ENCODE peak calls at places on chromosomes 16 and 17, in eight cellular contexts. Z, U, J, C, X, M, F and B are unnamed samples.

GRCh38 chr16:1167276-1168107 is 14.6 kb downstream of the CACNA1H start:
- DNase-seq in F (no peak), J (no peak), X (no peak), C (no peak), U (peak), Z (no peak), M (no peak), B (no peak)

GRCh38 chr17:13520899-13521572 is 80.7 kb downstream of the HS3ST3A1 start:
- DNase-seq in X (no peak), M (no peak), J (no peak), C (peak), U (peak), F (no peak), Z (no peak), B (no peak)

GRCh38 chr16:78570409-78571141 is 471.1 kb downstream of the WWOX start:
- DNase-seq in M (no peak), X (no peak), C (no peak), Z (no peak), J (no peak), U (no peak), F (no peak), B (no peak)

GRCh38 chr17:30476726-30477082 is 504 bp upstream of the GOSR1 start:
- DNase-seq in F (no peak), C (peak), Z (peak), X (no peak), M (peak), U (peak), J (no peak), B (no peak)

GRCh38 chr17:45847747-45848146 is 3.1 kb downstream of the SPPL2C start:
- DNase-seq in X (no peak), C (no peak), J (no peak), F (peak), Z (no peak), U (no peak), M (no peak), B (no peak)

GRCh38 chr17:45022655-45023339 is 28.6 kb downstream of the DCAKD start:
- DNase-seq in X (no peak), Z (no peak), M (peak), C (no peak), U (no peak), F (no peak), J (no peak), B (no peak)

GRCh38 chr16:55832788-55833583 is at the start of gene CES1:
- DNase-seq in F (peak), J (peak), C (peak), M (no peak), X (no peak), Z (no peak), U (no peak), B (no peak)

GRCh38 chr17:9942885-9943284 is 37.8 kb upstream of the RCVRN start:
- DNase-seq in X (no peak), J (no peak), Z (no peak), M (no peak), C (no peak), U (no peak), F (peak), B (no peak)